ENCODE peak calls at places on chromosomes 11 and 22, in nine cellular contexts. X is kidney, Z is heart right ventricle, B is Peyer's patch, Y is transverse colon, I is PC-3, K is colonic mucosa, O is sigmoid colon, C is ovary. J is an unnamed sample.
A peak's percentile ranks its signal among the peaks of the same experiment; 100 is the strongest.

GRCh38 chr11:9396310-9396709 is 11.9 kb downstream of the IPO7 start:
- DNase-seq in X (no peak), Z (no peak), B (no peak), Y (no peak), I (no peak), K (no peak), O (no peak), C (no peak), J (no peak)

GRCh38 chr11:63909621-63910506 is 7.1 kb downstream of the RCOR2 start:
- DNase-seq in X (no peak), Z (no peak), B (no peak), Y (no peak), I (no peak), K (no peak), O (no peak), C (no peak), J (no peak)

GRCh38 chr11:12692238-12693074 is 18.2 kb downstream of the TEAD1 start:
- DNase-seq in X (peak; percentile 97), Z (peak; percentile 94), B (peak; percentile 93), Y (peak; percentile 92), I (peak; percentile 81), K (peak; percentile 95), O (peak; percentile 97), C (peak; percentile 95), J (peak; percentile 82)

GRCh38 chr11:24312464-24313238 is 184.2 kb upstream of the LUZP2 start:
- DNase-seq in X (no peak), Z (no peak), B (no peak), Y (no peak), I (no peak), K (no peak), O (no peak), C (no peak), J (no peak)

GRCh38 chr22:45208993-45209838 is 31.5 kb downstream of the KIAA0930 start:
- DNase-seq in X (peak; percentile 66), Z (no peak), B (no peak), Y (no peak), I (peak; percentile 46), K (no peak), O (peak; percentile 68), C (no peak), J (no peak)

GRCh38 chr11:58199271-58199670 is 4.7 kb downstream of the OR1S2 start:
- DNase-seq in X (no peak), Z (no peak), B (no peak), Y (no peak), I (peak; percentile 11), K (no peak), O (no peak), C (no peak), J (no peak)

GRCh38 chr11:47330002-47330911 is 22.2 kb downstream of the MYBPC3 start:
- DNase-seq in X (no peak), Z (peak; percentile 55), B (no peak), Y (no peak), I (no peak), K (no peak), O (no peak), C (no peak), J (no peak)

GRCh38 chr22:41947181-41948080 is 479 bp upstream of the CENPM start:
- DNase-seq in X (no peak), Z (no peak), B (no peak), Y (no peak), I (no peak), K (no peak), O (no peak), C (no peak), J (no peak)

GRCh38 chr11:38005597-38005996 is 1407.6 kb upstream of the RAG2 start:
- DNase-seq in X (no peak), Z (no peak), B (no peak), Y (no peak), I (no peak), K (no peak), O (no peak), C (no peak), J (no peak)

GRCh38 chr11:61054927-61055562 is 47.2 kb upstream of the CD5 start:
- DNase-seq in X (no peak), Z (no peak), B (peak; percentile 30), Y (no peak), I (no peak), K (no peak), O (peak; percentile 57), C (no peak), J (no peak)

DNA sequence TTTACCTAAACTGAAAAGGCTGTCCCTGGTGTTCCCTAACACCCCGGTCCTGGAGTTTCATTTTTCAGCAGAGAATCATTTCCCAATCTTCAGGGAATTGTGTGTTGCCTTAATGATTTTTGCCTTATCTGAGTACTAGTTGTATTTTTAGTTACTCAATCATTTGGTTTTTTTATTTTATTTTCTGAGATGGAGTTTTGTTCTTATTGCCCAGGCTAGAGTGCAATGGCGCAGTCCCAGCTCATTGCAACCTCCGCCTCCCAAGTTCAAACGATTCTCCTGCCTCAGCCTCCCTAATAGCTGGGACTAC is 7.9 kb downstream of the CCS start:
- DNase-seq in X (peak; percentile 11), Z (no peak), B (no peak), Y (no peak), I (no peak), K (no peak), O (no peak), C (no peak), J (no peak)
- H3K36me3 ChIP-seq in X (peaks cover 26% of the 10 kb centered on the region), Z (peaks cover 49% of the 10 kb centered on the region), B (peaks cover 38% of the 10 kb centered on the region), Y (no peaks in the 10 kb centered on the region), I (peaks cover 11% of the 10 kb centered on the region), K (peaks cover 5% of the 10 kb centered on the region), O (peaks cover 56% of the 10 kb centered on the region), C (no peaks in the 10 kb centered on the region), J (peaks cover 28% of the 10 kb centered on the region)

GRCh38 chr11:128604723-128605122 is 17.4 kb upstream of the ETS1 start:
- DNase-seq in X (no peak), Z (no peak), B (no peak), Y (no peak), I (no peak), K (no peak), O (no peak), C (no peak), J (no peak)
- H3K27ac ChIP-seq in X (no peak overlapping the region), Z (peak overlapping the region; percentile 24), B (no peak overlapping the region), Y (no peak overlapping the region), I (no peak overlapping the region), K (no peak overlapping the region), O (no peak overlapping the region), C (no peak overlapping the region), J (peak overlapping the region; percentile 14)

GRCh38 chr11:94832604-94833238 is 64.6 kb downstream of the AMOTL1 start:
- DNase-seq in X (no peak), Z (no peak), B (no peak), Y (no peak), I (peak; percentile 50), K (no peak), O (no peak), C (no peak), J (no peak)

GRCh38 chr11:94830722-94831121 is 62.6 kb downstream of the AMOTL1 start:
- DNase-seq in X (no peak), Z (no peak), B (no peak), Y (no peak), I (no peak), K (no peak), O (no peak), C (no peak), J (no peak)

GRCh38 chr11:94828088-94828487 is 59.9 kb downstream of the AMOTL1 start:
- DNase-seq in X (no peak), Z (no peak), B (no peak), Y (no peak), I (no peak), K (no peak), O (no peak), C (no peak), J (no peak)

GRCh38 chr11:94834931-94835330 is 66.8 kb downstream of the AMOTL1 start:
- DNase-seq in X (no peak), Z (no peak), B (no peak), Y (no peak), I (no peak), K (no peak), O (no peak), C (no peak), J (no peak)

DNA sequence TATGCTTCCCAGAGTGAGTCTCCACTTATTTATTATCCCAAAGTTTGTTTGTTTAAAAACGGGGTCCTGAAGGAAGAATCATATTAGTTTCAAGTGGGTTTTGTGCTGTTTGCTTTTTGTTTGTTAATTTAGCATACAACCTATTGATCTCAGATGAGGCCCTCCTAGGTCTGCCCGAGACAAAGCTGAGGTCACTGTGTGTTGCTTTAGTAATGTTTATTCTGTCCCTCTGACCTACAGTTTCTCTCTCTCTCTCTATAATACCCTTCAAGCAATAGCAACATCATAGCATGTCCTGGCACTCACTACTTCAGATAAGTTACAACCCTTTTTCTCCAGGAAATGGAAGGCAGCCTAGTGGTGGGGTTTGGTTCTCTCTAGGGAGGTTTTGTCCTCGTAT is 63.4 kb downstream of the AMOTL1 start:
- DNase-seq in X (no peak), Z (no peak), B (no peak), Y (no peak), I (no peak), K (no peak), O (no peak), C (no peak), J (no peak)
- H3K36me3 ChIP-seq in X (peaks cover 5% of the 10 kb centered on the region), Z (peaks cover 72% of the 10 kb centered on the region), B (peaks cover 10% of the 10 kb centered on the region), Y (peaks cover 5% of the 10 kb centered on the region), I (peaks cover 62% of the 10 kb centered on the region), K (no peaks in the 10 kb centered on the region), O (peaks cover 73% of the 10 kb centered on the region), C (no peaks in the 10 kb centered on the region), J (peaks cover 62% of the 10 kb centered on the region)

GRCh38 chr11:77093987-77094840 is 8.4 kb upstream of the OMP start:
- DNase-seq in X (peak; percentile 28), Z (no peak), B (no peak), Y (no peak), I (no peak), K (no peak), O (peak; percentile 47), C (peak; percentile 19), J (peak; percentile 41)

GRCh38 chr11:77094841-77095365 is 7.7 kb upstream of the OMP start:
- DNase-seq in X (peak; percentile 48), Z (no peak), B (no peak), Y (no peak), I (no peak), K (no peak), O (peak; percentile 40), C (peak; percentile 15), J (peak; percentile 54)

GRCh38 chr11:77093056-77093891 is 9.4 kb upstream of the OMP start:
- DNase-seq in X (peak; percentile 66), Z (no peak), B (no peak), Y (no peak), I (no peak), K (no peak), O (peak; percentile 61), C (peak; percentile 28), J (peak; percentile 56)

GRCh38 chr11:77095551-77096490 is 6.8 kb upstream of the OMP start:
- DNase-seq in X (peak; percentile 49), Z (no peak), B (peak; percentile 92), Y (peak; percentile 91), I (no peak), K (peak; percentile 91), O (peak; percentile 55), C (peak; percentile 17), J (peak; percentile 57)

DNA sequence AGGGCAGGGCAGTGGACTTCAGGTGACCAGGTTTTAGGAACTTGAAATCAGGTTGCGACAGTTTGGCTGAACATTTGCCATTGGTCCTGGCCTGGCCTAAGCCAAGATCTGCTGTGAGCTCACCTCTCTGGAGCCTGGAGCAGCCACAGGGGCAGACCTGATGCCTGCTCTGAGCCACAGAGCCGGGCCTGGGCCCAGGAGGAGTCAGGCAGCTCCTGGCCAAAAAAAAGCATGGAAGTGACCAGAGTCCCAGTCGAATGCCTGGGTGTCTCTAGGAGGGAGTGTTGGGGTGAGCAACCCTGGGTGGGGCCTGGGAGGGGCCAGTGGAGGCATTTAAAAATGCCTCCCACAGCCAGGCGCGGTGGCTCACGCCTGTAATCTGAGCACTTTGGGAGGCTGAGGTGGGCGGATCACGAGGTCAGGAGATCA is 6.0 kb upstream of the OMP start:
- DNase-seq in X (peak; percentile 18), Z (no peak), B (no peak), Y (peak; percentile 56), I (no peak), K (no peak), O (peak; percentile 42), C (peak; percentile 12), J (peak; percentile 38)
- H3K27ac ChIP-seq in X (no peak overlapping the region), Z (no peak overlapping the region), B (peak overlapping the region; percentile 89), Y (peak overlapping the region; percentile 87), I (no peak overlapping the region), K (peak overlapping the region; percentile 75), O (no peak overlapping the region), C (no peak overlapping the region), J (no peak overlapping the region)